ENCODE peak calls at places on chromosomes 2 and 18, in six cellular contexts. P is thyroid gland, K is testis, B is tibial artery, U is mesendoderm, G is fibroblast of lung. A is an unnamed sample.

GRCh38 chr2:167294031-167294774 is 405.9 kb downstream of the XIRP2 start:
- DNase-seq in P (peak; percentile 2), G (peak; percentile 32), K (peak; percentile 23), B (no peak), U (peak; percentile 61), A (peak; percentile 14)

GRCh38 chr2:36410681-36411080 is 55.1 kb downstream of the CRIM1 start:
- DNase-seq in G (no peak), B (no peak), K (peak; percentile 45), P (no peak), U (no peak), A (no peak)

GRCh38 chr2:8608411-8608954 is 73.4 kb upstream of the ID2 start:
- DNase-seq in P (no peak), K (no peak), G (peak; percentile 58), B (no peak), U (no peak), A (no peak)

GRCh38 chr2:156892449-156893335 is 364.8 kb upstream of the GALNT5 start:
- DNase-seq in K (no peak), B (no peak), G (peak; percentile 44), U (peak; percentile 85), P (peak; percentile 5), A (peak; percentile 2)

GRCh38 chr2:101823347-101823791 is 125.9 kb downstream of the MAP4K4 start:
- DNase-seq in P (peak; percentile 65), K (peak; percentile 66), B (peak; percentile 62), G (peak; percentile 81), U (peak; percentile 84), A (peak; percentile 32)

GRCh38 chr2:36587556-36587955 is 10.4 kb downstream of the FEZ2 start:
- DNase-seq in G (no peak), U (no peak), P (no peak), K (no peak), B (no peak), A (no peak)

GRCh38 chr2:173296235-173296634 is 58.4 kb upstream of the CDCA7 start:
- DNase-seq in B (no peak), U (no peak), P (no peak), K (no peak), G (no peak), A (no peak)

GRCh38 chr2:42118759-42119569 is 50.2 kb upstream of the EML4 start:
- DNase-seq in U (no peak), G (peak; percentile 69), P (no peak), K (no peak), B (no peak), A (no peak)

GRCh38 chr2:211495339-211495738 is 938.9 kb downstream of the CPS1 start:
- DNase-seq in B (no peak), K (no peak), U (no peak), G (no peak), P (no peak), A (no peak)

GRCh38 chr2:105912081-105912480 is 167.4 kb downstream of the NCK2 start:
- DNase-seq in U (no peak), P (no peak), B (no peak), G (no peak), K (no peak), A (no peak)

GRCh38 chr2:16727256-16727655 is 61.6 kb upstream of the CYRIA start:
- DNase-seq in G (peak; percentile 3), P (no peak), B (peak; percentile 47), U (peak; percentile 29), K (no peak), A (no peak)

GRCh38 chr2:151560289-151560688 is 150.6 kb downstream of the RIF1 start:
- DNase-seq in B (no peak), P (peak; percentile 68), G (peak; percentile 80), U (no peak), K (no peak), A (no peak)

GRCh38 chr18:48913201-48913600 is 37.6 kb downstream of the SMAD7 start:
- DNase-seq in K (no peak), B (no peak), G (no peak), U (no peak), P (no peak), A (no peak)

GRCh38 chr2:190997516-190998113 is 16.4 kb downstream of the STAT1 start:
- DNase-seq in U (no peak), B (no peak), G (no peak), P (no peak), K (no peak), A (no peak)

GRCh38 chr2:169073972-169074751 is 4.8 kb downstream of the DHRS9 start:
- DNase-seq in G (peak; percentile 88), U (no peak), B (no peak), K (no peak), P (peak; percentile 14), A (no peak)

GRCh38 chr2:46200861-46201605 is 96.2 kb upstream of the EPAS1 start:
- DNase-seq in U (no peak), K (no peak), B (no peak), P (no peak), G (no peak), A (no peak)

GRCh38 chr2:219286436-219287115 is 7.4 kb downstream of the DNAJB2 start:
- DNase-seq in B (no peak), U (no peak), P (no peak), G (no peak), K (peak; percentile 64), A (no peak)

GRCh38 chr2:219282943-219283581 is 3.9 kb downstream of the DNAJB2 start:
- DNase-seq in K (no peak), P (no peak), U (no peak), B (no peak), G (no peak), A (no peak)

GRCh38 chr2:219285894-219286425 is 6.8 kb downstream of the DNAJB2 start:
- DNase-seq in K (peak; percentile 75), P (no peak), U (peak; percentile 92), G (peak; percentile 48), B (no peak), A (peak; percentile 55)

GRCh38 chr2:219284501-219285347 is 5.6 kb downstream of the DNAJB2 start:
- DNase-seq in P (no peak), K (no peak), G (no peak), U (no peak), B (no peak), A (no peak)

GRCh38 chr2:219285348-219285685 is 6.2 kb downstream of the DNAJB2 start:
- DNase-seq in B (no peak), K (no peak), P (no peak), G (no peak), U (no peak), A (no peak)
- H3K36me3 ChIP-seq in B (peaks cover 59% of the 10 kb centered on the region), K (no peaks in the 10 kb centered on the region), P (peaks cover 42% of the 10 kb centered on the region), G (peaks cover 30% of the 10 kb centered on the region), U (no peaks in the 10 kb centered on the region), A (peaks cover 4% of the 10 kb centered on the region)

GRCh38 chr18:3257627-3258120 is 4.3 kb upstream of the MYL12B start:
- DNase-seq in P (no peak), G (no peak), U (no peak), K (no peak), B (no peak), A (no peak)
- H3K36me3 ChIP-seq in P (peaks cover 33% of the 10 kb centered on the region), G (peaks cover 22% of the 10 kb centered on the region), U (peaks cover 3% of the 10 kb centered on the region), K (no peaks in the 10 kb centered on the region), B (peaks cover 60% of the 10 kb centered on the region), A (peaks cover 5% of the 10 kb centered on the region)

DNA sequence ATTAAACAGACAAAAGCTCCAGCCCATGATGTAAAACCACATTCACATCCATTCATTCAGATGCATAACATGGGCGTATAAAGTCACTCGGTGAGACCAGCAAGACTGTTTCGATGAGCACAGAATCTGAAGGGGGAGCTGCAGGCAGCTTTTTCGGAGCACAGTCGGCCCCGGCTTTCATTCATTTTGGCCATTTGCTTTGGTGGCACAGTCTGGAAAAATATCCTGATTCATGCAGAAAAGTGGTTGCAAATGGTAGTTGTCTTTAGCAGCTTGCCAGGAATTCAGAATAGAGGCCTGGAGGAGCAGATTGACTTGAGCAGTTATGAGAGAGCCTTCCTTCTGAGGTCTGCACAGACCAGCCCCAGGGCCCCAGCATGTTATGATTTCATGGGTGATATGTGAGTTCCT is 11.2 kb downstream of the ARID5A start:
- DNase-seq in U (no peak), B (no peak), G (peak; percentile 72), K (no peak), P (no peak), A (no peak)
- H3K36me3 ChIP-seq in U (no peaks in the 10 kb centered on the region), B (peaks cover 78% of the 10 kb centered on the region), G (peaks cover 4% of the 10 kb centered on the region), K (no peaks in the 10 kb centered on the region), P (peaks cover 8% of the 10 kb centered on the region), A (no peaks in the 10 kb centered on the region)

GRCh38 chr2:200418399-200418798 is 91.5 kb downstream of the KCTD18 start:
- DNase-seq in G (no peak), K (no peak), U (no peak), B (no peak), P (no peak), A (no peak)
- H3K36me3 ChIP-seq in G (peaks cover 14% of the 10 kb centered on the region), K (no peaks in the 10 kb centered on the region), U (peaks cover 12% of the 10 kb centered on the region), B (peaks cover 53% of the 10 kb centered on the region), P (peaks cover 6% of the 10 kb centered on the region), A (peaks cover 57% of the 10 kb centered on the region)

DNA sequence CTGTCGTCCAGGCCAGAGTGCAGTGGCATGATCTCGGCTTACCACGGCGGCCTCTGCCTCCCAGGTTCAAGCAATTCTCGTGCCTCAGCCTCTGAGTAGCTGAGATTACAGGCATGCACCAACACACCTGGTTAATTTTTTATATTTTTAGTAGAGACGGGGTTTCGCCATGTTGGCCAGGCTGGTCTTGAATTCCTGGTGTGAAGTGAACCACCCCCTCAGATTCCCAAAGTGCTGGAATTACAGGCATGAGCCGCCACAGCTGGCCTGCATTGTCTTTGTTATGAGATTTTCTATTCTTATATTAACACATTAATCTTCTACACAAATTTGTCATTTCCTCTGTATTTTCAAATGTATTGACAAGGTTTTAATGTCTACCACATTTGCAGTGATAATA is 75.2 kb downstream of the SEPTIN10 start:
- DNase-seq in G (peak; percentile 27), U (no peak), B (no peak), K (no peak), P (no peak), A (no peak)
- H3K36me3 ChIP-seq in G (no peaks in the 10 kb centered on the region), U (no peaks in the 10 kb centered on the region), B (no peaks in the 10 kb centered on the region), K (no peaks in the 10 kb centered on the region), P (no peaks in the 10 kb centered on the region), A (no peaks in the 10 kb centered on the region)

DNA sequence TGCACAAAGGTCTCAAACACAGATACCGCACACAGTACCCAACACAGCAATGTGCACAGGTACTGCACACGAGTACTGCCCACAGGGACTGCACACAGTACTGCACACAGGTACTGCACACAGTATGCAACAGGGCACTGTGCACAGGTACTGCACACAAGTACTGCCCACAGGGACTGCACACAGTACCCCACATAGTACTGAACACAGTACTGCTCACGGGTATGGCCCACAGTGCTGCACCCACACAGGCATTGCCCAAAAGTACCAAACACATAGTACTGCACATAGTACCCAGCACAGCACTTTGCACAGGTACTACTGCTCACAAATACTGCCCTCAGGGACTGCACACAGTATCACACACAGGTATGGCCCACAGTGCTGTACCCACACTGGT is 73.1 kb downstream of the ZNF236 start:
- DNase-seq in G (no peak), P (no peak), U (no peak), B (no peak), K (no peak), A (no peak)
- H3K36me3 ChIP-seq in G (peaks cover 23% of the 10 kb centered on the region), P (peaks cover 31% of the 10 kb centered on the region), U (peaks cover 27% of the 10 kb centered on the region), B (peaks cover 68% of the 10 kb centered on the region), K (peaks cover 4% of the 10 kb centered on the region), A (peaks cover 26% of the 10 kb centered on the region)

A was measured in BE2C.